ENCODE peak calls at places on chromosomes 7 and 10, in ten cellular contexts. I, C, V, W, N, D, M, O, X and P are unnamed samples.
A peak's percentile ranks its signal among the peaks of the same experiment; 100 is the strongest.

GRCh38 chr10:118041316-118041715 is 5.4 kb downstream of the RAB11FIP2 start:
- DNase-seq in I (no peak), C (no peak), V (no peak), W (no peak), N (no peak), D (peak; percentile 16), M (no peak), O (no peak), X (peak; percentile 77), P (peak; percentile 53)

GRCh38 chr7:142856565-142857245 is 1.8 kb downstream of the EPHB6 start:
- DNase-seq in I (no peak), C (no peak), V (no peak), W (no peak), N (no peak), D (no peak), M (no peak), O (no peak), X (no peak), P (peak; percentile 68)

GRCh38 chr10:77070892-77071595 is 566.6 kb downstream of the KCNMA1 start:
- DNase-seq in I (no peak), C (no peak), V (no peak), W (no peak), N (no peak), D (no peak), M (no peak), O (no peak), X (no peak), P (no peak)

GRCh38 chr7:17507717-17508116 is 209.3 kb downstream of the AHR start:
- DNase-seq in I (no peak), C (no peak), V (no peak), W (no peak), N (no peak), D (no peak), M (no peak), O (no peak), X (no peak), P (no peak)

GRCh38 chr10:116207690-116208089 is 65.3 kb downstream of the GFRA1 start:
- DNase-seq in I (no peak), C (no peak), V (no peak), W (no peak), N (no peak), D (no peak), M (no peak), O (no peak), X (no peak), P (no peak)

GRCh38 chr10:50917486-50917885 is 32.1 kb upstream of the A1CF start:
- DNase-seq in I (no peak), C (no peak), V (no peak), W (no peak), N (no peak), D (no peak), M (no peak), O (no peak), X (peak; percentile 43), P (peak; percentile 16)

GRCh38 chr7:132998763-132999162 is 83.1 kb downstream of the CHCHD3 start:
- DNase-seq in I (no peak), C (peak; percentile 78), V (no peak), W (no peak), N (no peak), D (no peak), M (no peak), O (no peak), X (no peak), P (no peak)

GRCh38 chr7:50552139-50552538 is 13.1 kb downstream of the DDC start:
- DNase-seq in I (no peak), C (no peak), V (no peak), W (no peak), N (no peak), D (no peak), M (no peak), O (no peak), X (no peak), P (no peak)

GRCh38 chr10:28411136-28411460 is 108.2 kb upstream of the MPP7 start:
- DNase-seq in I (no peak), C (no peak), V (no peak), W (no peak), N (no peak), D (no peak), M (no peak), O (no peak), X (no peak), P (no peak)

GRCh38 chr10:28408237-28408777 is 105.4 kb upstream of the MPP7 start:
- DNase-seq in I (no peak), C (no peak), V (no peak), W (no peak), N (no peak), D (no peak), M (no peak), O (no peak), X (no peak), P (no peak)

GRCh38 chr10:28411648-28412047 is 108.8 kb upstream of the MPP7 start:
- DNase-seq in I (no peak), C (no peak), V (no peak), W (no peak), N (no peak), D (no peak), M (peak; percentile 70), O (no peak), X (no peak), P (peak; percentile 47)

DNA sequence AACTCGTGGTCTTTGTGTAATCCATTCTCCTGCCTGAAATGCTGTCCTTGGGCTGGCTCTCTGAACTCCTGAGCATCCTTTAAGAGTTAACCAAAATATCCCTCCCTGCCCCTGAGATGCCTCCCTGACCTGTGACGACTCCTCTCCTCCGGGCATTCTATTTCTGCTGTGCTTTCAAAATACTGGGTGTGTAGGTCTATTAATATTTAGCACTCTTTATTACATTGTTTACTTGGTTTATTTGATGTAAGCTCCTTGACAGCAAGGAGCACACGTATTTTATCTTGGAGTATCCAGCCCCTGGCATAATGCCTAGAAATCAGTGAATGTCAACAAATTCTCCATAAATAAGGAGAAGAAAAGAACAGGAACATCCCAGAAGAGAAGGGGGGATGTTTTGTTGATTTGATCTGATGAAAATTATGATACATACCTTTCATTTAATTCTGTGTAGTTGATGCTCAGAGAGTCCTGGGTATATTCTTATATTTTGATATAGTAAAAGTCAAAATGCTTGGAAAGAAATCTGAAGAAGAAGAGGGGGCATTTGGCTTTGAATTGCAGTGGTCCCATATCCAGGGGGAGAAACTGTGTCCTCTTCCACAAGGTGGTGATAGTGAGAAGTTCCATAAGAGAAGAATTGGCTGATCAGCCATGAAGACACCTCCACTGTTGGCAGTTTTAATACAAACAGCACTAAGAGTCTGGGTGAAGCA is 107.7 kb upstream of the MPP7 start:
- DNase-seq in I (no peak), C (peak; percentile 40), V (no peak), W (no peak), N (no peak), D (no peak), M (no peak), O (no peak), X (no peak), P (no peak)
- TF ChIP-seq CTCF in I (peak; percentile 27), C (peak; percentile 53), V (no peak), W (peak; percentile 33), N (no peak), D (no peak), M (no peak), O (no peak), X (peak; percentile 19), P (no peak)

DNA sequence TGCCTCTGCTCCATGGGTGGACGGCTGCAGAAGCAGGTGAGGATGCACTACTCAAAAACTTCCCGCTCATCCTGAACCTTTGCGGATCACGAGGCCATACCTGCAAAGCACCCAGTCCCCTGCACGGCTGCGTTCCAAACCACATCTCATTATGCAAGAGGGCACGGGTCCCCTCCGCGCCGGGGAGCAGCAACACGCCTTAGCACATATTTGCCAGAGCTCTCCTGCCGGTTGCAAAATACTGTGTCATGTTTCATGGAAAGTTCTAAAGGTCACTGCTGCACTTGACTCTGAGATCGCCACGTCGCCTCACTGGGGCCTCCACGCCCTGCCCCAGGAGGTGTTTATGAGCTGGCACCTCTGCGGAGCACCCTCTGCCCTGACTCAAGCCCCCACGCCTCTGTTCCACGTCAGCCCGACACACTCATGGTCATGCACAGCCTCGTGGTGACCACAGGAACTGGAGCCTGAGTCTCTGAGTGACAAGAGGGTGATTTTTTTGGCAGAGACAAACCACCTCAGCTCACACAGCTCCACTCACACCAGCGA is 131.8 kb downstream of the PRKAG2 start:
- DNase-seq in I (no peak), C (no peak), V (peak; percentile 86), W (peak; percentile 95), N (no peak), D (no peak), M (no peak), O (no peak), X (peak; percentile 70), P (peak; percentile 96)
- TF ChIP-seq CTCF in I (no peak), C (no peak), V (peak; percentile 23), W (peak; percentile 78), N (no peak), D (peak; percentile 61), M (peak; percentile 12), O (no peak), X (peak; percentile 64), P (peak; percentile 47)

GRCh38 chr7:43300121-43300520 is 187.7 kb downstream of the HECW1 start:
- DNase-seq in I (no peak), C (no peak), V (no peak), W (no peak), N (no peak), D (no peak), M (no peak), O (no peak), X (no peak), P (no peak)

GRCh38 chr7:43298617-43299016 is 186.2 kb downstream of the HECW1 start:
- DNase-seq in I (no peak), C (no peak), V (no peak), W (no peak), N (no peak), D (no peak), M (no peak), O (no peak), X (no peak), P (no peak)

GRCh38 chr7:43295429-43295828 is 183.0 kb downstream of the HECW1 start:
- DNase-seq in I (no peak), C (peak; percentile 55), V (no peak), W (no peak), N (peak; percentile 47), D (no peak), M (no peak), O (no peak), X (no peak), P (no peak)

GRCh38 chr7:43294080-43294630 is 181.7 kb downstream of the HECW1 start:
- DNase-seq in I (no peak), C (peak; percentile 33), V (no peak), W (no peak), N (peak; percentile 28), D (peak; percentile 3), M (no peak), O (no peak), X (peak; percentile 85), P (peak; percentile 95)

GRCh38 chr7:43296306-43296705 is 183.9 kb downstream of the HECW1 start:
- DNase-seq in I (no peak), C (peak; percentile 35), V (no peak), W (no peak), N (no peak), D (no peak), M (no peak), O (peak; percentile 33), X (no peak), P (no peak)
- TF ChIP-seq CTCF in I (no peak), C (peak; percentile 30), V (no peak), W (peak; percentile 24), N (no peak), D (no peak), M (no peak), O (peak; percentile 24), X (peak; percentile 17), P (no peak)

GRCh38 chr7:107960306-107960705 is 42.7 kb downstream of the LAMB1 start:
- DNase-seq in I (no peak), C (no peak), V (no peak), W (no peak), N (no peak), D (no peak), M (no peak), O (no peak), X (no peak), P (no peak)

GRCh38 chr7:107958764-107959526 is 44.0 kb downstream of the LAMB1 start:
- DNase-seq in I (no peak), C (no peak), V (no peak), W (no peak), N (no peak), D (peak; percentile 65), M (no peak), O (no peak), X (peak; percentile 79), P (peak; percentile 92)

GRCh38 chr7:107959527-107959898 is 43.4 kb downstream of the LAMB1 start:
- DNase-seq in I (no peak), C (peak; percentile 51), V (no peak), W (no peak), N (peak; percentile 21), D (no peak), M (no peak), O (no peak), X (no peak), P (no peak)

GRCh38 chr7:107962817-107963216 is 40.1 kb downstream of the LAMB1 start:
- DNase-seq in I (no peak), C (no peak), V (no peak), W (no peak), N (no peak), D (no peak), M (no peak), O (no peak), X (no peak), P (no peak)

GRCh38 chr7:107961399-107961798 is 41.6 kb downstream of the LAMB1 start:
- DNase-seq in I (no peak), C (no peak), V (no peak), W (no peak), N (no peak), D (no peak), M (no peak), O (no peak), X (no peak), P (peak; percentile 33)
- TF ChIP-seq CTCF in I (no peak), C (no peak), V (no peak), W (no peak), N (no peak), D (no peak), M (no peak), O (no peak), X (no peak), P (no peak)